ENCODE peak calls at places on chromosomes 2 and 18, in five cellular contexts. G, Z, A, H and U are unnamed samples.

GRCh38 chr2:212109792-212110680 is 428.6 kb downstream of the ERBB4 start:
- DNase-seq in G (no peak), Z (no peak), A (no peak), H (no peak), U (no peak)

GRCh38 chr18:48798334-48799197 is 152.2 kb downstream of the SMAD7 start:
- DNase-seq in G (peak), Z (no peak), A (no peak), H (peak), U (no peak)

GRCh38 chr2:223696719-223697118 is 94.6 kb upstream of the SCG2 start:
- DNase-seq in G (no peak), Z (no peak), A (no peak), H (no peak), U (no peak)

GRCh38 chr18:32552421-32553030 is 81.8 kb upstream of the GAREM1 start:
- DNase-seq in G (peak), Z (peak), A (peak), H (peak), U (peak)

GRCh38 chr2:31382452-31383120 is 32.0 kb downstream of the XDH start:
- DNase-seq in G (no peak), Z (no peak), A (no peak), H (no peak), U (no peak)

GRCh38 chr2:224922142-224922727 is 120.0 kb downstream of the DOCK10 start:
- DNase-seq in G (no peak), Z (peak), A (no peak), H (no peak), U (no peak)

GRCh38 chr2:50620783-50621182 is 411.1 kb downstream of the NRXN1 start:
- DNase-seq in G (no peak), Z (no peak), A (no peak), H (no peak), U (no peak)

GRCh38 chr2:160630801-160631590 is 137.4 kb upstream of the RBMS1 start:
- DNase-seq in G (no peak), Z (no peak), A (no peak), H (peak), U (no peak)

GRCh38 chr2:174778479-174778962 is 14.2 kb upstream of the CHRNA1 start:
- DNase-seq in G (peak), Z (no peak), A (peak), H (peak), U (no peak)

GRCh38 chr18:30016179-30016578 is 1026.4 kb downstream of the DSC3 start:
- DNase-seq in G (no peak), Z (no peak), A (no peak), H (no peak), U (no peak)

GRCh38 chr18:75926811-75927210 is 499.3 kb upstream of the SMIM21 start:
- DNase-seq in G (no peak), Z (no peak), A (no peak), H (no peak), U (no peak)

GRCh38 chr2:160993543-160994090 is 166.6 kb upstream of the TANK start:
- DNase-seq in G (no peak), Z (no peak), A (no peak), H (no peak), U (no peak)

GRCh38 chr2:5981241-5982055 is 289.3 kb downstream of the SOX11 start:
- DNase-seq in G (no peak), Z (no peak), A (no peak), H (no peak), U (no peak)

GRCh38 chr2:107760620-107761019 is 66.1 kb upstream of the RGPD4 start:
- DNase-seq in G (no peak), Z (no peak), A (no peak), H (no peak), U (no peak)

GRCh38 chr2:15669375-15669910 is 77.8 kb downstream of the DDX1 start:
- DNase-seq in G (no peak), Z (no peak), A (no peak), H (no peak), U (no peak)

GRCh38 chr2:61538920-61539559 is 884 bp upstream of the XPO1 start:
- DNase-seq in G (peak), Z (no peak), A (peak), H (peak), U (peak)

GRCh38 chr2:101613073-101613704 is 84.3 kb upstream of the MAP4K4 start:
- DNase-seq in G (peak), Z (no peak), A (no peak), H (no peak), U (no peak)

GRCh38 chr2:241350530-241350877 is 5.6 kb upstream of the FARP2 start:
- DNase-seq in G (no peak), Z (no peak), A (no peak), H (no peak), U (no peak)

GRCh38 chr2:104849618-104850097 is 4.3 kb upstream of the POU3F3 start:
- DNase-seq in G (no peak), Z (peak), A (peak), H (peak), U (peak)

GRCh38 chr2:108533832-108534576 is at the start of gene LIMS1:
- DNase-seq in G (peak), Z (peak), A (peak), H (peak), U (peak)

GRCh38 chr18:47262397-47263196 is 11.1 kb upstream of the SKOR2 start:
- DNase-seq in G (no peak), Z (no peak), A (no peak), H (no peak), U (no peak)

GRCh38 chr2:20136149-20136548 is 84.7 kb upstream of the LAPTM4A start:
- DNase-seq in G (peak), Z (no peak), A (no peak), H (no peak), U (no peak)

GRCh38 chr2:191643425-191643824 is 34.5 kb upstream of the NABP1 start:
- DNase-seq in G (peak), Z (no peak), A (no peak), H (no peak), U (peak)

GRCh38 chr2:98664323-98664722 is 55.9 kb downstream of the UNC50 start:
- DNase-seq in G (no peak), Z (no peak), A (peak), H (no peak), U (no peak)

GRCh38 chr2:10499275-10499907 is 51.3 kb upstream of the ODC1 start:
- DNase-seq in G (no peak), Z (no peak), A (no peak), H (no peak), U (no peak)

GRCh38 chr2:44358498-44358897 is 2.8 kb downstream of the PREPL start:
- DNase-seq in G (peak), Z (peak), A (peak), H (peak), U (no peak)

GRCh38 chr2:69682525-69682924 is 39.0 kb upstream of the AAK1 start:
- DNase-seq in G (no peak), Z (no peak), A (no peak), H (no peak), U (no peak)